ENCODE peak calls at places on chromosomes 1 and 21, in four cellular contexts. P is dorsolateral prefrontal cortex, X is NB4, A is DND-41. T is an unnamed sample.

GRCh38 chr1:159892944-159893343 is 7.0 kb downstream of the CFAP45 start:
- DNase-seq in X (no peak), A (no peak), P (no peak), T (no peak)

GRCh38 chr1:215568287-215568692 is 1.2 kb downstream of the KCTD3 start:
- DNase-seq in A (no peak), P (no peak), X (peak), T (peak)

GRCh38 chr1:206568779-206569352 is 43.4 kb downstream of the EIF2D start:
- DNase-seq in X (no peak), P (no peak), A (no peak), T (no peak)

GRCh38 chr1:174971466-174971865 is 28.3 kb upstream of the CACYBP start:
- DNase-seq in A (no peak), P (no peak), X (no peak), T (no peak)

GRCh38 chr1:983736-984475 is 2.0 kb upstream of the PERM1 start:
- DNase-seq in A (peak), P (peak), X (peak), T (peak)

GRCh38 chr1:100353988-100354387 is 1.7 kb downstream of the CDC14A start:
- DNase-seq in X (no peak), A (no peak), P (no peak), T (no peak)

GRCh38 chr1:115170972-115171392 is 81.7 kb upstream of the TSPAN2 start:
- DNase-seq in X (no peak), A (no peak), P (no peak), T (no peak)

GRCh38 chr1:24850353-24850905 is 79.6 kb downstream of the RUNX3 start:
- DNase-seq in A (no peak), P (no peak), X (no peak), T (no peak)

GRCh38 chr1:206411321-206411720 is 59.0 kb upstream of the IKBKE start:
- DNase-seq in P (no peak), X (no peak), A (no peak), T (no peak)

GRCh38 chr1:1132928-1133750 is 17.2 kb upstream of the C1orf159 start:
- DNase-seq in A (no peak), P (no peak), X (no peak), T (no peak)

GRCh38 chr21:29372063-29372802 is 73.5 kb downstream of the BACH1 start:
- DNase-seq in A (peak), X (peak), P (no peak), T (peak)

GRCh38 chr1:21614419-21615115 is 54.6 kb downstream of the RAP1GAP start:
- DNase-seq in X (no peak), P (no peak), A (no peak), T (no peak)

GRCh38 chr1:10674700-10675598 is 121.5 kb downstream of the CASZ1 start:
- DNase-seq in P (no peak), X (no peak), A (no peak), T (no peak)

GRCh38 chr1:34165422-34165921 is 442 bp upstream of the CSMD2 start:
- DNase-seq in P (no peak), X (no peak), A (no peak), T (no peak)

GRCh38 chr21:22791986-22792560 is 1793.9 kb downstream of the NCAM2 start:
- DNase-seq in A (peak), X (peak), P (no peak), T (peak)

GRCh38 chr1:155079487-155080249 is 1.0 kb downstream of the EFNA3 start:
- DNase-seq in X (peak), P (no peak), A (no peak), T (no peak)

GRCh38 chr1:156656779-156657160 is 14.9 kb downstream of the BCAN start:
- DNase-seq in X (no peak), A (no peak), P (no peak), T (no peak)

DNA sequence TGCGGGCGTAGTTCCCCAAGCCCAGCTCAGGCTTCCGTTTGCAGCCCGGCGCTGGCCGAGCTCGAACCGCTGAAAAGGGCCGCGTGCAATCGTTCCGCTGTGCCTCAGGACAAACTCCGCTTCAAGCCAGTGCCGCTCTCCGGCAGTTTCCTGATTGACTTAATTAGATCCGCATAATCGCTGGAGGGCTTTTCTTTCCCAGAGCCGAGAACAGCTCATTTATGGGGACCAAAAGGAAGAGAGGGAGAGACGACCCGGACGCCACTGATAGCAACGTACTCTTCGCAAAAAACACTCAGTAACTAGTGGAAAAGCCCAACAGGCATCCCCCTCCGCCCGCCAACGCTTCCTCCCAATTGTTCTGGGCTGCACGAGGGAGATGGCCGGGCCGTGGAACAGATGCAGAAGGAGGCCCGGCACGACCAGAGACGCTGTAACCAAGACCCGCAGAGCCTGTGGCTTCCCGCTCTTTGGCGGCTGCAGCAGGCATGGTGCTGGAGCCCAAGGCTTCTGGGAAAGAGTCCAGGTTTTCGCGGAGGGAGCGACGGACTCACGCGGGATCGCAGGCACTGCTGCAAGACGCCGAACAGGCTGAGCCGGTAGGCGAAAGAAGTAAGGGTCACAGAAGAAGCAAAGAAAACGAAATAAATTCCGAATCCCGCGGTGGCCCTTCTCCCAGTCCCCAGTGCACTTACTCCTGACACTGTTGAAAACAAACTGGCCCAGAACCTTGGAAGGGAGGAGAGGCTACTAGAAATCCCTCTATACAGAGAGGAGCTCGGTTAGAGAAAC is 3.6 kb upstream of the FOXD2 start:
- DNase-seq in A (no peak), P (peak), X (no peak), T (no peak)
- H3K4me3 ChIP-seq in A (no peak), P (peak), X (no peak), T (no peak)

GRCh38 chr1:86832409-86832808 is 81.5 kb downstream of the SELENOF start:
- DNase-seq in X (no peak), P (no peak), A (no peak), T (no peak)

GRCh38 chr1:86828024-86828423 is 85.9 kb downstream of the SELENOF start:
- DNase-seq in X (no peak), A (no peak), P (no peak), T (no peak)

GRCh38 chr1:86833461-86834215 is 80.3 kb downstream of the SELENOF start:
- DNase-seq in P (no peak), A (peak), X (peak), T (peak)
- TF ChIP-seq CTCF in P (peak), A (peak), X (peak), T (peak)

DNA sequence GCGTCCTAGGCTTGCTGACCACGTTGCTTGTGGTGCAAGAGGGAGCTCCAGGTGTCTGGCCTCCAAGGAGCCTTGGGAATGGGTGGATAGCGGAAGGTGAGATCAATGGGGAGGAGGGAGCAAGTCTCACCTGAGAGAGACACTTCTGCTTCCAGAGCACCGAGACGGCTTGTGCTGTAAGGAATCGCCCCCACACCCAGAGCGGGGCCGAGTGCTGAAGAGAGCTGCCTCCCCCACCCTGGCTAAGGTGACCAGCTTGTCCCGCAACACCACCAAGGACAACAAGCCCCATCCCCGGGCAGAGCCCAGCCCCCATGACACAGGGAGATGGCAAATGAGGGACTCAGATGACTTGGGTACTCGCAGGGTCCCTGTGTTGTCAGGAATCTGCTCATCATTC is 485.6 kb downstream of the NPHP4 start:
- DNase-seq in X (no peak), A (no peak), P (no peak), T (no peak)
- H3K4me3 ChIP-seq in X (no peak), A (no peak), P (no peak), T (no peak)

GRCh38 chr1:101769520-101769919 is 227.2 kb downstream of the OLFM3 start:
- DNase-seq in X (peak), P (no peak), A (peak), T (peak)
- TF ChIP-seq CTCF in X (peak), P (no peak), A (peak), T (peak)

GRCh38 chr1:149926296-149926695 is 1.3 kb downstream of the SF3B4 start:
- DNase-seq in A (no peak), X (no peak), P (no peak), T (no peak)
- H3K4me3 ChIP-seq in A (peak), X (peak), P (peak), T (no peak)

GRCh38 chr21:38171723-38172344 is 85.0 kb upstream of the KCNJ15 start:
- DNase-seq in X (peak), A (no peak), P (no peak), T (no peak)

GRCh38 chr21:38175321-38175720 is 81.5 kb upstream of the KCNJ15 start:
- DNase-seq in P (no peak), X (no peak), A (no peak), T (no peak)

GRCh38 chr21:38170283-38170682 is 86.5 kb upstream of the KCNJ15 start:
- DNase-seq in X (no peak), P (no peak), A (no peak), T (peak)

GRCh38 chr21:38167345-38167744 is 89.4 kb upstream of the KCNJ15 start:
- DNase-seq in P (no peak), A (no peak), X (no peak), T (no peak)

DNA sequence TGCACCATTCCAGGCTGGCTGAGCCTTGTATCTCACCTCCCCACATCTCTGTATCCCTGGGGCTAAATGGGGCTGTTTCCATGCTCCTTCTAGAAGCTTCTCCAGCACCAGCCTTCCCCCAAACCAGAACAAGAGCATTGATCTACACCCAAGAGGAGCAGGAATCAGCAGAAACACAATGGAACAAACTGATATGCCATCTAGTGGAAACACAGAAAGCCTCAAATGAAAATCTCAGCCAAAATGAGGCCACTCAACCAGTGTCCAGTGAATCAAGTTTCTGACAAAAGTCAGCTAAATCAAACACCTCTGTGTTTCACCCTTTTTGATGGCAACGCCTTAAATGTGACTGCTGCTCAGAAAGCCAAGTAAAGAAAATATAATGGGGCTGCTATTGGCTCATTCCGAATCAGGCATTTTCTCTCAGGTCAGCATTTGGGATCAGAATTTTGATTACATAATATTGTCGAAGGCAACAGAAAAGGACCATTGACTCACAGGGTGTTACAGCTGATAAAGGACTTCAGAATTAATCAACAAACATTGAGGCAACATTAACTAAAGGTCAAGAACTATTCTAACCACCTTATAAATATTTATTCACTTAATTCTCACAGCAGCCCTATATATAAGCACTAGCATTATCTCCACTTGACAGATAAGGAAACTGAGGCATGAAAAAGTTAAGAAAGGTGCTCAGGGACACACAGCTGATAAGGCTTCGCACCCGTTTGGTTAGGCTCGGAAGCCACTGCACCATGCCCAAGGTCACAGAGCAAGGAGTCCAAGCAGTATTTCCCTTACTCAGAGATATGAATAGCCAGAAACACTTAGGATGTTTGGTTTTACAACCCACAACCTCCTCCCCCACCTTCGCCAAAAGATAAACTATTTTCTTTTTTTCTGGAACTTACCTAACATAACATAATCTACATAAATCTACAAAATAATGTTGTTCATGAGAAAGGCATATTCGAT is 85.8 kb upstream of the KCNJ15 start:
- DNase-seq in P (no peak), A (no peak), X (no peak), T (no peak)
- TF ChIP-seq CTCF in P (no peak), A (no peak), X (peak), T (no peak)

DNA sequence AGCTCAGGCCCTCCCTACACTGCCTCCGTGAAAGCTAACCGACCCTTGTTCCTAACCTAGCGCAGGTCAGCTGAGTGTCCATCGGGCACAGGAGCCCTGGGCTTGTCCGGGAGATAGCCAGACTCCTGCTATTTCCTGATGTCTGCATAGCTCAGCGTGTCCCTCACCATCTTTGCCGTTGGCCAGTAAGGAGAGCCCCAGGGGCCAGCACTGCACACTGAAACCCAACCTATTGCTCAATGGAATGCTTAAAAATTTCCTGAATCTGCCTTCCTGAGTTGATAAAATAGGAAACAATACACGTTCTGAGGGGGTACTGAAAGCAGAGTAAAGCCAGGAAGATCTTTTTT is 2.2 kb downstream of the RUNX1 start:
- DNase-seq in A (peak), P (no peak), X (no peak), T (no peak)
- H3K4me3 ChIP-seq in A (peak), P (no peak), X (peak), T (no peak)

GRCh38 chr1:20339811-20340457 is 49.3 kb downstream of the VWA5B1 start:
- DNase-seq in A (no peak), P (no peak), X (no peak), T (no peak)

GRCh38 chr1:20337581-20337980 is 46.9 kb downstream of the VWA5B1 start:
- DNase-seq in P (no peak), A (no peak), X (no peak), T (no peak)

DNA sequence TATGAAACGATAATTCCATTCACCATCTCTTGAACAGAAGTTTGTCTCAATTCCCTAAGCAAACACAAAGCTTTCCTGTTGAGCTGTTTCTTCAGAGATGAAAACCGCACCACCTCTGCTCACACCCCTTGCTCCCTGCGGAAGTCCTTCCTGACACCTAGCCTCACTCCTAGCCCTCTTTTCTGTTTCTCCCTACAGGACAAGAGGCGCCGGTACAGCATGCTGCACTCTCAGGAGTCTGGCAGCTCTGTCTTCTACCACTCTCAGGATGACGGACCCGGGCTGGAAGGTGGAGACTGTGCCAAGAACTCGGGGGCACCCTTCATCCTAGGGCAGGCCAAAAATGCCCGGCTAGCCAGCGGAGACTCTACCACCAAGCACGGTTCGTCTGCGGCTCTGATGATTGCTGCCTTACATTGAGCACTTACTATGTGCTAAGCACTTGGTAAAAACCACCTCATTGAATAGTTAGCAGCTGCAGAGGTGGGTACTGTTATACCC is 45.5 kb downstream of the VWA5B1 start:
- DNase-seq in P (no peak), X (no peak), A (no peak), T (no peak)
- TF ChIP-seq CTCF in P (no peak), X (no peak), A (no peak), T (no peak)

GRCh38 chr1:245390975-245391374 is 236.2 kb downstream of the KIF26B start:
- DNase-seq in X (no peak), A (no peak), P (no peak), T (no peak)

GRCh38 chr1:245398180-245398579 is 243.4 kb downstream of the KIF26B start:
- DNase-seq in X (no peak), P (no peak), A (no peak), T (no peak)

GRCh38 chr1:245396615-245397014 is 241.8 kb downstream of the KIF26B start:
- DNase-seq in P (no peak), A (no peak), X (no peak), T (no peak)

GRCh38 chr1:245389878-245390277 is 235.1 kb downstream of the KIF26B start:
- DNase-seq in P (no peak), X (no peak), A (no peak), T (no peak)

GRCh38 chr1:245393694-245394093 is 238.9 kb downstream of the KIF26B start:
- DNase-seq in X (no peak), P (no peak), A (peak), T (no peak)
- H3K4me3 ChIP-seq in X (no peak), P (no peak), A (no peak), T (no peak)